ENCODE peak calls at places on chromosomes 16 and 17, in ten cellular contexts. One of them, this sample, is unnamed.

GRCh38 chr17:70499067-70499786 is 329.9 kb downstream of the KCNJ2 start:
- DNase-seq in neuronal stem cell: peak
- DNase-seq in RCC 7860: no peak
- DNase-seq in skeletal muscle cell: no peak
- DNase-seq in Calu3: no peak
- DNase-seq in ELR: no peak
- DNase-seq in GM20000: no peak
- DNase-seq in transverse colon: no peak
- DNase-seq in GM23248: no peak
- DNase-seq in globus pallidus: peak
- DNase-seq in this sample: peak

GRCh38 chr16:88840589-88841215 is 16.0 kb downstream of the GALNS start:
- DNase-seq in transverse colon: no peak
- DNase-seq in globus pallidus: no peak
- DNase-seq in neuronal stem cell: no peak
- DNase-seq in skeletal muscle cell: no peak
- DNase-seq in ELR: no peak
- DNase-seq in GM20000: no peak
- DNase-seq in RCC 7860: no peak
- DNase-seq in GM23248: no peak
- DNase-seq in Calu3: no peak
- DNase-seq in this sample: no peak

GRCh38 chr16:79093554-79093967 is 507.0 kb downstream of the MAF start:
- DNase-seq in neuronal stem cell: no peak
- DNase-seq in RCC 7860: no peak
- DNase-seq in transverse colon: peak
- DNase-seq in Calu3: no peak
- DNase-seq in GM20000: no peak
- DNase-seq in ELR: no peak
- DNase-seq in GM23248: no peak
- DNase-seq in skeletal muscle cell: no peak
- DNase-seq in globus pallidus: peak
- DNase-seq in this sample: peak

GRCh38 chr17:1947229-1947742 is 77.8 kb downstream of the RTN4RL1 start:
- DNase-seq in neuronal stem cell: peak
- DNase-seq in RCC 7860: no peak
- DNase-seq in GM23248: no peak
- DNase-seq in GM20000: no peak
- DNase-seq in globus pallidus: no peak
- DNase-seq in Calu3: no peak
- DNase-seq in ELR: no peak
- DNase-seq in skeletal muscle cell: no peak
- DNase-seq in transverse colon: no peak
- DNase-seq in this sample: no peak

GRCh38 chr16:83781-84615 is 6.0 kb downstream of the MPG start:
- DNase-seq in transverse colon: no peak
- DNase-seq in GM20000: no peak
- DNase-seq in GM23248: peak
- DNase-seq in Calu3: no peak
- DNase-seq in neuronal stem cell: no peak
- DNase-seq in RCC 7860: peak
- DNase-seq in globus pallidus: no peak
- DNase-seq in ELR: peak
- DNase-seq in skeletal muscle cell: no peak
- DNase-seq in this sample: no peak

GRCh38 chr17:55327225-55328088 is 62.7 kb downstream of the HLF start:
- DNase-seq in ELR: no peak
- DNase-seq in GM23248: no peak
- DNase-seq in neuronal stem cell: no peak
- DNase-seq in RCC 7860: no peak
- DNase-seq in globus pallidus: no peak
- DNase-seq in skeletal muscle cell: no peak
- DNase-seq in Calu3: peak
- DNase-seq in transverse colon: peak
- DNase-seq in GM20000: no peak
- DNase-seq in this sample: no peak

GRCh38 chr17:68320311-68320865 is 29.1 kb downstream of the ARSG start:
- DNase-seq in transverse colon: no peak
- DNase-seq in RCC 7860: no peak
- DNase-seq in Calu3: no peak
- DNase-seq in ELR: no peak
- DNase-seq in skeletal muscle cell: no peak
- DNase-seq in neuronal stem cell: no peak
- DNase-seq in GM23248: peak
- DNase-seq in globus pallidus: no peak
- DNase-seq in GM20000: no peak
- DNase-seq in this sample: no peak

GRCh38 chr17:74454197-74455024 is 12.0 kb upstream of the CD300A start:
- DNase-seq in GM23248: peak
- DNase-seq in globus pallidus: peak
- DNase-seq in neuronal stem cell: peak
- DNase-seq in Calu3: peak
- DNase-seq in ELR: peak
- DNase-seq in transverse colon: peak
- DNase-seq in GM20000: no peak
- DNase-seq in RCC 7860: no peak
- DNase-seq in skeletal muscle cell: peak
- DNase-seq in this sample: peak

GRCh38 chr17:31469959-31470358 is 78.5 kb downstream of the RAB11FIP4 start:
- DNase-seq in RCC 7860: no peak
- DNase-seq in transverse colon: no peak
- DNase-seq in ELR: no peak
- DNase-seq in globus pallidus: no peak
- DNase-seq in GM20000: no peak
- DNase-seq in GM23248: no peak
- DNase-seq in skeletal muscle cell: no peak
- DNase-seq in Calu3: no peak
- DNase-seq in neuronal stem cell: no peak
- DNase-seq in this sample: no peak

GRCh38 chr17:51000835-51001638 is 119.6 kb downstream of the SPAG9 start:
- DNase-seq in Calu3: peak
- DNase-seq in transverse colon: no peak
- DNase-seq in globus pallidus: peak
- DNase-seq in RCC 7860: peak
- DNase-seq in ELR: peak
- DNase-seq in skeletal muscle cell: peak
- DNase-seq in GM23248: peak
- DNase-seq in GM20000: peak
- DNase-seq in neuronal stem cell: peak
- DNase-seq in this sample: peak

GRCh38 chr17:6853764-6854442 is 22.4 kb upstream of the TEKT1 start:
- DNase-seq in Calu3: no peak
- DNase-seq in neuronal stem cell: no peak
- DNase-seq in GM23248: no peak
- DNase-seq in globus pallidus: no peak
- DNase-seq in skeletal muscle cell: no peak
- DNase-seq in RCC 7860: no peak
- DNase-seq in transverse colon: no peak
- DNase-seq in GM20000: peak
- DNase-seq in ELR: peak
- DNase-seq in this sample: no peak

GRCh38 chr17:77796201-77796860 is 162.2 kb upstream of the TNRC6C start:
- DNase-seq in globus pallidus: no peak
- DNase-seq in GM23248: peak
- DNase-seq in Calu3: no peak
- DNase-seq in GM20000: no peak
- DNase-seq in RCC 7860: no peak
- DNase-seq in ELR: no peak
- DNase-seq in neuronal stem cell: no peak
- DNase-seq in skeletal muscle cell: no peak
- DNase-seq in transverse colon: no peak
- DNase-seq in this sample: no peak

GRCh38 chr16:1301562-1301961 is 7.9 kb upstream of the UBE2I start:
- DNase-seq in transverse colon: no peak
- DNase-seq in GM20000: no peak
- DNase-seq in Calu3: no peak
- DNase-seq in GM23248: no peak
- DNase-seq in neuronal stem cell: no peak
- DNase-seq in RCC 7860: no peak
- DNase-seq in globus pallidus: no peak
- DNase-seq in skeletal muscle cell: no peak
- DNase-seq in ELR: no peak
- DNase-seq in this sample: no peak

GRCh38 chr17:35245196-35245486 is 2.3 kb downstream of the SLFN5 start:
- DNase-seq in skeletal muscle cell: peak
- DNase-seq in ELR: peak
- DNase-seq in transverse colon: no peak
- DNase-seq in Calu3: peak
- DNase-seq in neuronal stem cell: no peak
- DNase-seq in GM23248: peak
- DNase-seq in GM20000: no peak
- DNase-seq in RCC 7860: peak
- DNase-seq in globus pallidus: no peak
- DNase-seq in this sample: peak

This sample was measured in pons.